ENCODE peak calls at places on chromosome 10, in six cellular contexts. One of them, this sample, is unnamed.

GRCh38 chr10:78528749-78529204 is 495.1 kb downstream of the RPS24 start:
- DNase-seq in K562: no peak
- DNase-seq in HepG2: peak
- DNase-seq in H1: no peak
- DNase-seq in GM12891: no peak
- DNase-seq in GM12878: no peak
- DNase-seq in this sample: no peak

GRCh38 chr10:77565590-77566023 is 72.0 kb downstream of the KCNMA1 start:
- DNase-seq in K562: no peak
- DNase-seq in HepG2: no peak
- DNase-seq in H1: no peak
- DNase-seq in GM12891: no peak
- DNase-seq in GM12878: no peak
- DNase-seq in this sample: no peak

GRCh38 chr10:103184615-103185014 is 8.5 kb downstream of the NT5C2 start:
- DNase-seq in K562: no peak
- DNase-seq in HepG2: peak
- DNase-seq in H1: no peak
- DNase-seq in GM12891: no peak
- DNase-seq in GM12878: no peak
- DNase-seq in this sample: no peak

GRCh38 chr10:73117976-73118743 is 7.9 kb downstream of the NUDT13 start:
- DNase-seq in K562: peak
- DNase-seq in HepG2: peak
- DNase-seq in H1: no peak
- DNase-seq in GM12891: no peak
- DNase-seq in GM12878: peak
- DNase-seq in this sample: peak

GRCh38 chr10:71345720-71346119 is 26.7 kb downstream of the SLC29A3 start:
- DNase-seq in K562: peak
- DNase-seq in HepG2: no peak
- DNase-seq in H1: no peak
- DNase-seq in GM12891: no peak
- DNase-seq in GM12878: no peak
- DNase-seq in this sample: no peak

GRCh38 chr10:44476421-44476820 is 91.5 kb upstream of the CXCL12 start:
- DNase-seq in K562: no peak
- DNase-seq in HepG2: no peak
- DNase-seq in H1: no peak
- DNase-seq in GM12891: no peak
- DNase-seq in GM12878: no peak
- DNase-seq in this sample: no peak

GRCh38 chr10:132058793-132059759 is 6.7 kb upstream of the JAKMIP3 start:
- DNase-seq in K562: no peak
- DNase-seq in HepG2: no peak
- DNase-seq in H1: no peak
- DNase-seq in GM12891: no peak
- DNase-seq in GM12878: no peak
- DNase-seq in this sample: no peak

GRCh38 chr10:4234661-4235060 is 449.7 kb upstream of the KLF6 start:
- DNase-seq in K562: peak
- DNase-seq in HepG2: no peak
- DNase-seq in H1: no peak
- DNase-seq in GM12891: no peak
- DNase-seq in GM12878: no peak
- DNase-seq in this sample: no peak

GRCh38 chr10:89615824-89616223 is 29.2 kb downstream of the PANK1 start:
- DNase-seq in K562: no peak
- DNase-seq in HepG2: peak
- DNase-seq in H1: no peak
- DNase-seq in GM12891: no peak
- DNase-seq in GM12878: no peak
- DNase-seq in this sample: no peak

GRCh38 chr10:42969147-42969546 is 107.7 kb upstream of the RET start:
- DNase-seq in K562: no peak
- DNase-seq in HepG2: no peak
- DNase-seq in H1: no peak
- DNase-seq in GM12891: no peak
- DNase-seq in GM12878: no peak
- DNase-seq in this sample: no peak

GRCh38 chr10:84008878-84009277 is 130.4 kb upstream of the GHITM start:
- DNase-seq in K562: peak
- DNase-seq in HepG2: no peak
- DNase-seq in H1: no peak
- DNase-seq in GM12891: no peak
- DNase-seq in GM12878: no peak
- DNase-seq in this sample: no peak

GRCh38 chr10:122849900-122850605 is 4.4 kb upstream of the CUZD1 start:
- DNase-seq in K562: no peak
- DNase-seq in HepG2: no peak
- DNase-seq in H1: no peak
- DNase-seq in GM12891: no peak
- DNase-seq in GM12878: no peak
- DNase-seq in this sample: no peak

GRCh38 chr10:11180228-11180627 is 162.6 kb downstream of the CELF2 start:
- DNase-seq in K562: peak
- DNase-seq in HepG2: no peak
- DNase-seq in H1: no peak
- DNase-seq in GM12891: no peak
- DNase-seq in GM12878: no peak
- DNase-seq in this sample: no peak

GRCh38 chr10:103145860-103146466 is 47.1 kb downstream of the NT5C2 start:
- DNase-seq in K562: peak
- DNase-seq in HepG2: peak
- DNase-seq in H1: no peak
- DNase-seq in GM12891: no peak
- DNase-seq in GM12878: no peak
- DNase-seq in this sample: no peak

GRCh38 chr10:44822993-44823392 is 88.1 kb upstream of the TMEM72 start:
- DNase-seq in K562: no peak
- DNase-seq in HepG2: no peak
- DNase-seq in H1: no peak
- DNase-seq in GM12891: no peak
- DNase-seq in GM12878: no peak
- DNase-seq in this sample: no peak

GRCh38 chr10:65660006-65660405 is 1265.8 kb upstream of the LRRTM3 start:
- DNase-seq in K562: no peak
- DNase-seq in HepG2: no peak
- DNase-seq in H1: no peak
- DNase-seq in GM12891: no peak
- DNase-seq in GM12878: no peak
- DNase-seq in this sample: no peak

GRCh38 chr10:124106241-124106905 is 13.0 kb upstream of the CHST15 start:
- DNase-seq in K562: no peak
- DNase-seq in HepG2: peak
- DNase-seq in H1: no peak
- DNase-seq in GM12891: peak
- DNase-seq in GM12878: peak
- DNase-seq in this sample: no peak

GRCh38 chr10:72260588-72261322 is 13.0 kb upstream of the DDIT4 start:
- DNase-seq in K562: peak
- DNase-seq in HepG2: peak
- DNase-seq in H1: peak
- DNase-seq in GM12891: peak
- DNase-seq in GM12878: peak
- DNase-seq in this sample: peak

GRCh38 chr10:69405221-69405620 is 11.5 kb downstream of the TACR2 start:
- DNase-seq in K562: no peak
- DNase-seq in HepG2: no peak
- DNase-seq in H1: no peak
- DNase-seq in GM12891: no peak
- DNase-seq in GM12878: no peak
- DNase-seq in this sample: no peak

GRCh38 chr10:118259288-118259906 is 82.7 kb downstream of the FAM204A start:
- DNase-seq in K562: peak
- DNase-seq in HepG2: peak
- DNase-seq in H1: no peak
- DNase-seq in GM12891: no peak
- DNase-seq in GM12878: no peak
- DNase-seq in this sample: no peak

GRCh38 chr10:6228010-6228511 is 25.3 kb downstream of the PFKFB3 start:
- DNase-seq in K562: no peak
- DNase-seq in HepG2: no peak
- DNase-seq in H1: no peak
- DNase-seq in GM12891: no peak
- DNase-seq in GM12878: no peak
- DNase-seq in this sample: no peak

GRCh38 chr10:61897671-61898434 is 3.6 kb upstream of the ARID5B start:
- DNase-seq in K562: peak
- DNase-seq in HepG2: no peak
- DNase-seq in H1: no peak
- DNase-seq in GM12891: no peak
- DNase-seq in GM12878: no peak
- DNase-seq in this sample: no peak

GRCh38 chr10:34252111-34252510 is 563.0 kb downstream of the PARD3 start:
- DNase-seq in K562: no peak
- DNase-seq in HepG2: no peak
- DNase-seq in H1: peak
- DNase-seq in GM12891: no peak
- DNase-seq in GM12878: no peak
- DNase-seq in this sample: no peak

GRCh38 chr10:28892818-28893547 is 215.7 kb downstream of the BAMBI start:
- DNase-seq in K562: no peak
- DNase-seq in HepG2: no peak
- DNase-seq in H1: no peak
- DNase-seq in GM12891: no peak
- DNase-seq in GM12878: no peak
- DNase-seq in this sample: no peak

GRCh38 chr10:44399478-44400451 is 14.9 kb upstream of the CXCL12 start:
- DNase-seq in K562: no peak
- DNase-seq in HepG2: no peak
- DNase-seq in H1: no peak
- DNase-seq in GM12891: no peak
- DNase-seq in GM12878: no peak
- DNase-seq in this sample: no peak

GRCh38 chr10:68989317-68989990 is 851 bp downstream of the KIFBP start:
- DNase-seq in K562: peak
- DNase-seq in HepG2: no peak
- DNase-seq in H1: no peak
- DNase-seq in GM12891: no peak
- DNase-seq in GM12878: no peak
- DNase-seq in this sample: no peak

GRCh38 chr10:125027889-125028288 is 86.0 kb downstream of the ZRANB1 start:
- DNase-seq in K562: no peak
- DNase-seq in HepG2: no peak
- DNase-seq in H1: no peak
- DNase-seq in GM12891: no peak
- DNase-seq in GM12878: no peak
- DNase-seq in this sample: no peak

GRCh38 chr10:24722676-24723385 is 856 bp downstream of the ARHGAP21 start:
- DNase-seq in K562: peak
- DNase-seq in HepG2: peak
- DNase-seq in H1: no peak
- DNase-seq in GM12891: peak
- DNase-seq in GM12878: no peak
- DNase-seq in this sample: peak

GRCh38 chr10:98029149-98030092 is 1.0 kb downstream of the CRTAC1 start:
- DNase-seq in K562: no peak
- DNase-seq in HepG2: no peak
- DNase-seq in H1: no peak
- DNase-seq in GM12891: no peak
- DNase-seq in GM12878: no peak
- DNase-seq in this sample: no peak

GRCh38 chr10:27252267-27253000 is 11.8 kb upstream of the ACBD5 start:
- DNase-seq in K562: peak
- DNase-seq in HepG2: no peak
- DNase-seq in H1: no peak
- DNase-seq in GM12891: peak
- DNase-seq in GM12878: peak
- DNase-seq in this sample: peak
- TF ChIP-seq POLR2A in K562: peak
- TF ChIP-seq POLR2A in HepG2: no peak
- TF ChIP-seq POLR2A in H1: peak
- TF ChIP-seq POLR2A in GM12891: peak
- TF ChIP-seq POLR2A in GM12878: peak
- TF ChIP-seq POLR2A in this sample: peak

DNA sequence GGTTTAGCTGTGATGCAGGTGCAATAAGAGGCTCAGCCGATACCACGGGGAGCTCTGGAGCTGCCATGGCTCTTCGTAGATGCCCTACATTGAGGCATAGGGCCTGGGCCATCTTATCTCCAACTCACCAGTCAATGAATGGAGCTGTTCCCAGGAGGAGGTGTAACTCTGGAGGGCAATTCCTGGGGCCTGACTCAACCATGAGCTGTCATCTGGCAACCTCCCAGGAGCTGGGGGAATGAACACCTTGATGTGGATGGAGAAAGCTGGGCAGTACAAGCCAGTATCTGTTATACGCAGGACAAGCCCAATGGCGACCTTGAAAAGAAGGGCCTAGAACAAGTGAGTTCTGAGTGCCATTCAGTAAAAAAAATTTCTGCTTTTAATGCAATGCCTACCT is 224.0 kb upstream of the PLXDC2 start:
- DNase-seq in K562: no peak
- DNase-seq in HepG2: peak
- DNase-seq in H1: no peak
- DNase-seq in GM12891: no peak
- DNase-seq in GM12878: no peak
- DNase-seq in this sample: no peak
- TF ChIP-seq TAF1 in K562: no peak
- TF ChIP-seq TAF1 in HepG2: no peak
- TF ChIP-seq TAF1 in H1: no peak
- TF ChIP-seq TAF1 in GM12891: no peak
- TF ChIP-seq TAF1 in GM12878: no peak
- TF ChIP-seq TAF1 in this sample: no peak

GRCh38 chr10:93091960-93092359 is 18.3 kb downstream of the CYP26A1 start:
- DNase-seq in K562: no peak
- DNase-seq in HepG2: no peak
- DNase-seq in H1: no peak
- DNase-seq in GM12891: no peak
- DNase-seq in GM12878: no peak
- DNase-seq in this sample: no peak
- TF ChIP-seq POLR2A in K562: no peak
- TF ChIP-seq POLR2A in HepG2: no peak
- TF ChIP-seq POLR2A in H1: no peak
- TF ChIP-seq POLR2A in GM12891: no peak
- TF ChIP-seq POLR2A in GM12878: no peak
- TF ChIP-seq POLR2A in this sample: no peak

DNA sequence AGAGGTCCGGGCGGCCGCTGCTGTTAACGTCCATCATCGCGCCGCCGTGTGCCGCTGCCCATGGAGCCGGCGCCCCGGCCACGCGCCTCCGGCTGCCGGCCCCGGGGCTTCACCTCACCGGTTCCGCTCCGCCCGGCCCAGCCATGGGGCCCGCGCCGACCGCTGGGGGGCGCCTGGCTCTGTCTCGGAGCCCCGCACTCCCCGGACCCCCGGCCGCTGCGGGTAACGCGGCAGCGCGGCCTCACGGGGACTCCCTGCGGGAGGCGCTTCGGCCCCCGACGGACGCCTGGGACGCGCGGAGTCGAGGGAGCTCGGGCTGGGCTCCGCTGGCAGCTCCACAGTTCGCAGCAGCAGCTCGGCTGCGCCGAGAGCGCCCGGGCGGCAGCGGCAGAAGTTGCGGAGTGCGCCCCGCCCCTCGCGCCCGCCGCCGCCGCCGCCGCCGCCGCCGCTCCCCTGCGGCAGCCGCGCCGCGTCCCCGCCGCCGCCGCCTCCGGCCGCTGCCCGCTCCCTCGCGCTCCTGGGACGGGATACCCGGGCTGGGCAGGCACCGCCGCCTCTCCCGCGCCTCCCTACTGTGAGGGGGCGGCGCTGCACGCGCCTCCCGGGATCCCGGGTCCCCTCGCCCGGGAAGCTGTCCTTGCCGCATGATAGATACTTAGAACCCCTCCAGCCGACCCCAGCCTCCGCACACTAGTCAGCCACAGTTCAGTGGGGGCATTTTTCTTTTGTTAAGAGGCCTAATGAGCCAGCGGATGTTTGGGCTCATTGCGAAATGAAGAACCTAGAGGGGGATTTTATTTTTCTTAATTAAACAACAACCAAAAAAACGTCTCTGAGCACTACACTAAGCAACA is at the start of gene HTR7:
- DNase-seq in K562: peak
- DNase-seq in HepG2: peak
- DNase-seq in H1: no peak
- DNase-seq in GM12891: peak
- DNase-seq in GM12878: no peak
- DNase-seq in this sample: peak
- TF ChIP-seq TAF1 in K562: no peak
- TF ChIP-seq TAF1 in HepG2: no peak
- TF ChIP-seq TAF1 in H1: no peak
- TF ChIP-seq TAF1 in GM12891: no peak
- TF ChIP-seq TAF1 in GM12878: no peak
- TF ChIP-seq TAF1 in this sample: no peak